ENCODE peak calls at places on chromosomes 3 and 15, in six cellular contexts. One of them, this sample, is unnamed.

GRCh38 chr3:135927170-135927569 is 38.4 kb upstream of the PPP2R3A start:
- DNase-seq in dorsolateral prefrontal cortex: no peak
- DNase-seq in adrenal gland: no peak
- DNase-seq in fibroblast of pulmonary artery: no peak
- DNase-seq in OCI-LY7: no peak
- DNase-seq in fibroblast of lung: no peak
- DNase-seq in this sample: no peak

GRCh38 chr3:156983559-156983958 is 157.4 kb downstream of the LEKR1 start:
- DNase-seq in OCI-LY7: no peak
- DNase-seq in fibroblast of lung: no peak
- DNase-seq in fibroblast of pulmonary artery: no peak
- DNase-seq in dorsolateral prefrontal cortex: no peak
- DNase-seq in adrenal gland: no peak
- DNase-seq in this sample: no peak

GRCh38 chr3:51637941-51638471 is 33.0 kb upstream of the TEX264 start:
- DNase-seq in OCI-LY7: peak
- DNase-seq in fibroblast of pulmonary artery: peak
- DNase-seq in adrenal gland: peak
- DNase-seq in dorsolateral prefrontal cortex: no peak
- DNase-seq in fibroblast of lung: peak
- DNase-seq in this sample: peak

GRCh38 chr15:56978898-56979662 is 60.6 kb downstream of the TCF12 start:
- DNase-seq in OCI-LY7: no peak
- DNase-seq in fibroblast of lung: peak
- DNase-seq in adrenal gland: no peak
- DNase-seq in dorsolateral prefrontal cortex: no peak
- DNase-seq in fibroblast of pulmonary artery: no peak
- DNase-seq in this sample: no peak

GRCh38 chr3:129119365-129120100 is 2.1 kb downstream of the RAB43 start:
- DNase-seq in fibroblast of pulmonary artery: no peak
- DNase-seq in OCI-LY7: no peak
- DNase-seq in dorsolateral prefrontal cortex: no peak
- DNase-seq in fibroblast of lung: no peak
- DNase-seq in adrenal gland: peak
- DNase-seq in this sample: no peak

GRCh38 chr15:74631408-74631807 is 15.8 kb downstream of the CLK3 start:
- DNase-seq in fibroblast of pulmonary artery: no peak
- DNase-seq in OCI-LY7: no peak
- DNase-seq in fibroblast of lung: no peak
- DNase-seq in adrenal gland: no peak
- DNase-seq in dorsolateral prefrontal cortex: no peak
- DNase-seq in this sample: no peak

GRCh38 chr3:78804251-78805037 is 963.4 kb downstream of the ROBO1 start:
- DNase-seq in fibroblast of pulmonary artery: peak
- DNase-seq in OCI-LY7: no peak
- DNase-seq in dorsolateral prefrontal cortex: no peak
- DNase-seq in fibroblast of lung: peak
- DNase-seq in adrenal gland: no peak
- DNase-seq in this sample: no peak

GRCh38 chr3:88626426-88627120 is 476.8 kb downstream of the C3orf38 start:
- DNase-seq in dorsolateral prefrontal cortex: no peak
- DNase-seq in fibroblast of lung: no peak
- DNase-seq in adrenal gland: no peak
- DNase-seq in OCI-LY7: no peak
- DNase-seq in fibroblast of pulmonary artery: no peak
- DNase-seq in this sample: no peak

GRCh38 chr15:44177139-44177538 is 17.9 kb downstream of the FRMD5 start:
- DNase-seq in OCI-LY7: no peak
- DNase-seq in fibroblast of lung: no peak
- DNase-seq in fibroblast of pulmonary artery: no peak
- DNase-seq in dorsolateral prefrontal cortex: no peak
- DNase-seq in adrenal gland: no peak
- DNase-seq in this sample: no peak

GRCh38 chr3:180980612-180981011 is 8.9 kb downstream of the DNAJC19 start:
- DNase-seq in dorsolateral prefrontal cortex: no peak
- DNase-seq in OCI-LY7: no peak
- DNase-seq in fibroblast of lung: peak
- DNase-seq in fibroblast of pulmonary artery: peak
- DNase-seq in adrenal gland: no peak
- DNase-seq in this sample: no peak

GRCh38 chr3:133256787-133257483 is 142.9 kb upstream of the BFSP2 start:
- DNase-seq in fibroblast of lung: no peak
- DNase-seq in adrenal gland: no peak
- DNase-seq in fibroblast of pulmonary artery: no peak
- DNase-seq in dorsolateral prefrontal cortex: no peak
- DNase-seq in OCI-LY7: no peak
- DNase-seq in this sample: peak

GRCh38 chr3:187261541-187261969 is 30.0 kb downstream of the MASP1 start:
- DNase-seq in adrenal gland: no peak
- DNase-seq in dorsolateral prefrontal cortex: no peak
- DNase-seq in fibroblast of pulmonary artery: peak
- DNase-seq in OCI-LY7: no peak
- DNase-seq in fibroblast of lung: peak
- DNase-seq in this sample: no peak

GRCh38 chr3:19065027-19065426 is 83.3 kb upstream of the KCNH8 start:
- DNase-seq in OCI-LY7: peak
- DNase-seq in dorsolateral prefrontal cortex: no peak
- DNase-seq in fibroblast of pulmonary artery: peak
- DNase-seq in fibroblast of lung: no peak
- DNase-seq in adrenal gland: no peak
- DNase-seq in this sample: no peak

GRCh38 chr15:67100808-67101581 is 35.6 kb downstream of the SMAD3 start:
- DNase-seq in adrenal gland: no peak
- DNase-seq in dorsolateral prefrontal cortex: no peak
- DNase-seq in OCI-LY7: peak
- DNase-seq in fibroblast of lung: no peak
- DNase-seq in fibroblast of pulmonary artery: no peak
- DNase-seq in this sample: peak

GRCh38 chr3:167750273-167750971 is 14.9 kb downstream of the SERPINI1 start:
- DNase-seq in fibroblast of pulmonary artery: no peak
- DNase-seq in adrenal gland: no peak
- DNase-seq in fibroblast of lung: no peak
- DNase-seq in dorsolateral prefrontal cortex: no peak
- DNase-seq in OCI-LY7: peak
- DNase-seq in this sample: peak

GRCh38 chr3:14448756-14449728 is 46.6 kb downstream of the SLC6A6 start:
- DNase-seq in fibroblast of pulmonary artery: no peak
- DNase-seq in OCI-LY7: no peak
- DNase-seq in fibroblast of lung: no peak
- DNase-seq in adrenal gland: no peak
- DNase-seq in dorsolateral prefrontal cortex: no peak
- DNase-seq in this sample: no peak

GRCh38 chr15:29849218-29849617 is 26.9 kb upstream of the TJP1 start:
- DNase-seq in fibroblast of lung: no peak
- DNase-seq in dorsolateral prefrontal cortex: no peak
- DNase-seq in adrenal gland: no peak
- DNase-seq in OCI-LY7: no peak
- DNase-seq in fibroblast of pulmonary artery: no peak
- DNase-seq in this sample: no peak

GRCh38 chr15:79640206-79640605 is 208.1 kb downstream of the MINAR1 start:
- DNase-seq in fibroblast of lung: peak
- DNase-seq in dorsolateral prefrontal cortex: no peak
- DNase-seq in OCI-LY7: no peak
- DNase-seq in adrenal gland: peak
- DNase-seq in fibroblast of pulmonary artery: peak
- DNase-seq in this sample: no peak

GRCh38 chr3:170043506-170043905 is 5.7 kb downstream of the GPR160 start:
- DNase-seq in OCI-LY7: no peak
- DNase-seq in adrenal gland: no peak
- DNase-seq in dorsolateral prefrontal cortex: no peak
- DNase-seq in fibroblast of lung: no peak
- DNase-seq in fibroblast of pulmonary artery: no peak
- DNase-seq in this sample: no peak

GRCh38 chr3:65356331-65357286 is 668.8 kb upstream of the ADAMTS9 start:
- DNase-seq in fibroblast of pulmonary artery: no peak
- DNase-seq in dorsolateral prefrontal cortex: no peak
- DNase-seq in adrenal gland: no peak
- DNase-seq in fibroblast of lung: peak
- DNase-seq in OCI-LY7: no peak
- DNase-seq in this sample: no peak

GRCh38 chr3:69500604-69501003 is 114.7 kb upstream of the FRMD4B start:
- DNase-seq in fibroblast of pulmonary artery: no peak
- DNase-seq in OCI-LY7: no peak
- DNase-seq in fibroblast of lung: no peak
- DNase-seq in dorsolateral prefrontal cortex: peak
- DNase-seq in adrenal gland: peak
- DNase-seq in this sample: no peak

GRCh38 chr3:13546667-13547171 is 2.2 kb upstream of the FBLN2 start:
- DNase-seq in fibroblast of pulmonary artery: peak
- DNase-seq in dorsolateral prefrontal cortex: no peak
- DNase-seq in fibroblast of lung: peak
- DNase-seq in adrenal gland: no peak
- DNase-seq in OCI-LY7: no peak
- DNase-seq in this sample: no peak

GRCh38 chr15:31442203-31443090 is 115.8 kb downstream of the KLF13 start:
- DNase-seq in fibroblast of pulmonary artery: peak
- DNase-seq in OCI-LY7: peak
- DNase-seq in adrenal gland: no peak
- DNase-seq in fibroblast of lung: peak
- DNase-seq in dorsolateral prefrontal cortex: no peak
- DNase-seq in this sample: no peak

DNA sequence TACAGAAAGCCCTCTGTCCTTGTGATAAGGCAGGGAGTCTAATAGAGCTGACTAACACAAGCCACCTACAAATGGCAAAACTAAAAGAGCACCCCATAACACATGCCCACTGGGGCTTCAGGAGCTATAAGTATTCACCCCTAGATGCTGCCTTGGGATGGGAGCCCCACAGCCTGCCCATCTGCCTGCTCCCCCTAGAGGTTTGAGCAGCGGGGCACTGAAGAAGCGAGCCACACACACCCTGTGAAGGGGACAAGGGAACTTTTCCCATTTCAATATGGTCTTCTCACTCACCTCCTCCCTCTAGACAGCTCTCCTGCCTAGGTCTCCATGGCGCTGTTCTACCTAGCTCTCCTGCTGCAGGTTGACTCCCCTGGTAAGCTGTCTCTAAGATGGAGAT is 261.0 kb downstream of the SHQ1 start:
- DNase-seq in fibroblast of pulmonary artery: no peak
- DNase-seq in OCI-LY7: no peak
- DNase-seq in adrenal gland: no peak
- DNase-seq in dorsolateral prefrontal cortex: no peak
- DNase-seq in fibroblast of lung: no peak
- DNase-seq in this sample: no peak
- TF ChIP-seq CTCF in fibroblast of pulmonary artery: no peak
- TF ChIP-seq CTCF in OCI-LY7: peak
- TF ChIP-seq CTCF in adrenal gland: no peak
- TF ChIP-seq CTCF in dorsolateral prefrontal cortex: no peak
- TF ChIP-seq CTCF in fibroblast of lung: no peak
- TF ChIP-seq CTCF in this sample: peak

GRCh38 chr3:46289961-46290360 is 47.7 kb downstream of the CCR3 start:
- DNase-seq in fibroblast of pulmonary artery: no peak
- DNase-seq in OCI-LY7: no peak
- DNase-seq in fibroblast of lung: no peak
- DNase-seq in dorsolateral prefrontal cortex: no peak
- DNase-seq in adrenal gland: no peak
- DNase-seq in this sample: no peak

GRCh38 chr3:46296826-46297225 is 54.6 kb downstream of the CCR3 start:
- DNase-seq in dorsolateral prefrontal cortex: no peak
- DNase-seq in OCI-LY7: no peak
- DNase-seq in fibroblast of lung: no peak
- DNase-seq in fibroblast of pulmonary artery: no peak
- DNase-seq in adrenal gland: no peak
- DNase-seq in this sample: no peak

GRCh38 chr3:46293991-46294833 is 52.0 kb downstream of the CCR3 start:
- DNase-seq in OCI-LY7: no peak
- DNase-seq in dorsolateral prefrontal cortex: no peak
- DNase-seq in fibroblast of lung: no peak
- DNase-seq in fibroblast of pulmonary artery: no peak
- DNase-seq in adrenal gland: no peak
- DNase-seq in this sample: peak

GRCh38 chr3:46289551-46289950 is 47.3 kb downstream of the CCR3 start:
- DNase-seq in dorsolateral prefrontal cortex: no peak
- DNase-seq in OCI-LY7: no peak
- DNase-seq in fibroblast of lung: no peak
- DNase-seq in fibroblast of pulmonary artery: no peak
- DNase-seq in adrenal gland: no peak
- DNase-seq in this sample: no peak

DNA sequence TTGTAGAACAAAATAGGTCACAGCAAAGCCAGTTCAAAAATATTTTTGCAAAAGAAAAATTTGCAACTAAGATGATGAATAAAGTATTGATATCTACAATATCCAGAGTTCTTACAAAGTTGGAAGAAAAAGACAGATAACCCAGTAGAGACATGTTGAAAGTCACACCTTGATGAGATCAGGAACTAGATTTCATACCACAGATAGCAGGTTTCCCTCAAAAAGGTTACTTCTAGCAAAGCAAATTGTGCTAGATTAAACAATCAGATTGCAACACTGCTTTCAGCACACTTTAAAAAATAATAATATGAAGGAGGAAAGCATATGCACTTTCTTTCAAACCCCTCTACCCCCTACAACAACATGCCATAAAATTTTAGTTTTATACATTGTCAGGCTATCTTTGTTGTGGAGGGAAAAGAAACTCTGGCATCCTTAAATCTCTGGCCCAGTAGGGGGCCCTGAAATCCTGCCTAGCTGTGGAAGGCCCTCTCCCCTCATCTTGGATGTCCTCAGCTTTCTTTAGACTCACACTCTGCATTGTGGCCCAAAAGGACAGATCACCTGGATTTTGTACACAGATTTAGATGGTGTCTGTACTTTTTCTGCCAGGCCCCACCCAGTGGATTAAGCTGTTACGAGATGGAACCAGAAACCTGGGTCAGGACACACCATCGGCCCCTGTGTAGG is 50.9 kb downstream of the CCR3 start:
- DNase-seq in dorsolateral prefrontal cortex: no peak
- DNase-seq in fibroblast of lung: no peak
- DNase-seq in adrenal gland: no peak
- DNase-seq in OCI-LY7: no peak
- DNase-seq in fibroblast of pulmonary artery: no peak
- DNase-seq in this sample: no peak
- TF ChIP-seq CTCF in dorsolateral prefrontal cortex: no peak
- TF ChIP-seq CTCF in fibroblast of lung: peak
- TF ChIP-seq CTCF in adrenal gland: no peak
- TF ChIP-seq CTCF in OCI-LY7: peak
- TF ChIP-seq CTCF in fibroblast of pulmonary artery: no peak
- TF ChIP-seq CTCF in this sample: no peak

DNA sequence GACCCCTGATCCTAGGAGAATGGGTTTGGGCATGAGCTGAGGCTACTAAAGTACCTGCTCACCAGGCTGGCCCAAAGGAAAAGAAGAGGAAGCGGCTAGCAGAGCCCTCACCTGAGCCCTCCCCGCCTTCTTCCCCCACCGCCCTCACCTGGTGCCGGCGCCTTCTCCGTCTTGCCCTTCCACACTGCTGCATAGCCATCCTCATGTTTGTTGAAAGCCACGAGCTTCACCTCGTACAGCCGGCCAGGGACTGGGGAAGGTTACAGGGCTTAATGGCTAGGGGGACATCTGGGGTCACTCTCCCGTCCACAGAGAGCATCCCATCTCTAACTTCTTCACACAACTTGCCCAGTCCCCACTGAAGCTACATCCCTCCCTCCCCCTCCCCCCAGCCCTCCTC is 13.9 kb upstream of the IGDCC3 start:
- DNase-seq in OCI-LY7: no peak
- DNase-seq in adrenal gland: no peak
- DNase-seq in dorsolateral prefrontal cortex: no peak
- DNase-seq in fibroblast of pulmonary artery: no peak
- DNase-seq in fibroblast of lung: no peak
- DNase-seq in this sample: no peak
- TF ChIP-seq CTCF in OCI-LY7: no peak
- TF ChIP-seq CTCF in adrenal gland: no peak
- TF ChIP-seq CTCF in dorsolateral prefrontal cortex: no peak
- TF ChIP-seq CTCF in fibroblast of pulmonary artery: no peak
- TF ChIP-seq CTCF in fibroblast of lung: no peak
- TF ChIP-seq CTCF in this sample: no peak

GRCh38 chr3:62863648-62864047 is 11.6 kb downstream of the CADPS start:
- DNase-seq in dorsolateral prefrontal cortex: no peak
- DNase-seq in OCI-LY7: no peak
- DNase-seq in fibroblast of pulmonary artery: no peak
- DNase-seq in fibroblast of lung: no peak
- DNase-seq in adrenal gland: no peak
- DNase-seq in this sample: no peak
- TF ChIP-seq CTCF in dorsolateral prefrontal cortex: no peak
- TF ChIP-seq CTCF in OCI-LY7: peak
- TF ChIP-seq CTCF in fibroblast of pulmonary artery: no peak
- TF ChIP-seq CTCF in fibroblast of lung: no peak
- TF ChIP-seq CTCF in adrenal gland: no peak
- TF ChIP-seq CTCF in this sample: no peak

This sample was measured in GM10248.